ENCODE peak calls at places on chromosomes 7 and 10, in five cellular contexts. B is spleen; T is stimulated activated CD8-positive, alpha-beta memory T cell treated with anti-CD3 and anti-CD28 coated beads, Interleukin-12 subunit alpha, Interleukin-12 subunit beta, amount 100 ng/mL, for 4 hours; K is GM06990; D is adipocyte. J is an unnamed sample.

GRCh38 chr7:77696057-77696642 is at the start of gene RSBN1L:
- DNase-seq in B (peak; percentile 99), T (peak; percentile 98), K (peak; percentile 97), D (peak; percentile 100), J (peak; percentile 98)

GRCh38 chr10:89852872-89853271 is 151.5 kb downstream of the KIF20B start:
- DNase-seq in B (no peak), T (no peak), K (no peak), D (no peak), J (no peak)

GRCh38 chr10:57979466-57979865 is 288.2 kb downstream of the IPMK start:
- DNase-seq in B (no peak), T (no peak), K (no peak), D (no peak), J (no peak)

GRCh38 chr7:54904130-54904529 is 114.7 kb upstream of the EGFR start:
- DNase-seq in B (no peak), T (no peak), K (no peak), D (peak; percentile 95), J (no peak)

GRCh38 chr7:155439311-155440017 is 18.5 kb upstream of the EN2 start:
- DNase-seq in B (peak; percentile 44), T (no peak), K (no peak), D (no peak), J (peak; percentile 35)

GRCh38 chr10:43263551-43264323 is 3.1 kb downstream of the RASGEF1A start:
- DNase-seq in B (no peak), T (no peak), K (no peak), D (peak; percentile 20), J (peak; percentile 30)

GRCh38 chr7:74037609-74038008 is 9.6 kb downstream of the ELN start:
- DNase-seq in B (no peak), T (no peak), K (no peak), D (no peak), J (no peak)

GRCh38 chr10:88989824-88990527 is 622 bp upstream of the FAS start:
- DNase-seq in B (no peak), T (no peak), K (no peak), D (peak; percentile 97), J (no peak)

GRCh38 chr7:27097686-27098492 is 2.1 kb upstream of the HOXA1 start:
- DNase-seq in B (no peak), T (no peak), K (no peak), D (no peak), J (no peak)

GRCh38 chr10:83612050-83612449 is 527.3 kb upstream of the GHITM start:
- DNase-seq in B (no peak), T (no peak), K (no peak), D (peak; percentile 83), J (no peak)

GRCh38 chr7:152859781-152860191 is 100.2 kb downstream of the ACTR3B start:
- DNase-seq in B (no peak), T (no peak), K (no peak), D (no peak), J (no peak)

GRCh38 chr10:5095687-5096086 is 1.5 kb downstream of the AKR1C3 start:
- DNase-seq in B (no peak), T (no peak), K (no peak), D (peak; percentile 6), J (no peak)

GRCh38 chr7:112361154-112361553 is 89.1 kb upstream of the IFRD1 start:
- DNase-seq in B (no peak), T (no peak), K (no peak), D (peak; percentile 73), J (no peak)